ENCODE peak calls at places on chromosomes 3 and 15, in five cellular contexts. K is heart right ventricle; F is nucleus accumbens; G is keratinocyte; P is stimulated activated CD8-positive, alpha-beta memory T cell treated with anti-CD3 and anti-CD28 coated beads, Interleukin-15, amount 100 ng/mL, for 24 hours. L is an unnamed sample.

GRCh38 chr3:105979961-105980360 is 111.1 kb upstream of the CBLB start:
- DNase-seq in F (no peak), G (no peak), K (no peak), P (no peak), L (no peak)

GRCh38 chr3:194779729-194780224 is 94.1 kb downstream of the FAM43A start:
- DNase-seq in K (no peak), P (no peak), G (no peak), F (no peak), L (no peak)

GRCh38 chr3:100269410-100270217 is 8.8 kb downstream of the TBC1D23 start:
- DNase-seq in K (no peak), F (no peak), P (no peak), G (peak), L (no peak)

GRCh38 chr3:105827959-105828358 is 40.9 kb downstream of the CBLB start:
- DNase-seq in K (no peak), G (peak), P (no peak), F (no peak), L (no peak)

GRCh38 chr3:192022412-192022811 is 561.4 kb downstream of the PYDC2 start:
- DNase-seq in G (no peak), P (no peak), F (no peak), K (no peak), L (no peak)

GRCh38 chr15:31452595-31453557 is 126.2 kb downstream of the KLF13 start:
- DNase-seq in K (peak), F (no peak), P (no peak), G (no peak), L (no peak)

GRCh38 chr3:42659451-42660130 is 6.1 kb downstream of the ZBTB47 start:
- DNase-seq in K (no peak), P (no peak), F (no peak), G (no peak), L (no peak)

GRCh38 chr3:50292924-50293801 is 934 bp upstream of the IFRD2 start:
- DNase-seq in F (no peak), K (no peak), G (no peak), P (no peak), L (no peak)

GRCh38 chr15:47725924-47726323 is 8.6 kb downstream of the SEMA6D start:
- DNase-seq in G (no peak), P (no peak), F (no peak), K (peak), L (peak)

L was measured in left cardiac atrium.